ENCODE peak calls at places on chromosomes 1 and 21, in seven cellular contexts. One of them, this sample, is unnamed.

GRCh38 chr1:88892146-88892877 is 945 bp upstream of the GTF2B start:
- DNase-seq in H54: no peak
- DNase-seq in ovary: no peak
- DNase-seq in Peyer's patch: no peak
- DNase-seq in esophagus squamous epithelium: no peak
- DNase-seq in IMR-90: peak; percentile 56
- DNase-seq in stomach: no peak
- DNase-seq in this sample: no peak

GRCh38 chr1:116764466-116764896 is 10.3 kb downstream of the CD2 start:
- DNase-seq in IMR-90: no peak
- DNase-seq in ovary: no peak
- DNase-seq in Peyer's patch: no peak
- DNase-seq in stomach: no peak
- DNase-seq in esophagus squamous epithelium: no peak
- DNase-seq in H54: no peak
- DNase-seq in this sample: no peak

GRCh38 chr1:60449876-60450275 is 376.3 kb upstream of the C1orf87 start:
- DNase-seq in esophagus squamous epithelium: no peak
- DNase-seq in IMR-90: no peak
- DNase-seq in H54: no peak
- DNase-seq in Peyer's patch: no peak
- DNase-seq in ovary: no peak
- DNase-seq in stomach: no peak
- DNase-seq in this sample: no peak

GRCh38 chr1:16143566-16144324 is 12.1 kb downstream of the EPHA2 start:
- DNase-seq in ovary: no peak
- DNase-seq in Peyer's patch: no peak
- DNase-seq in H54: no peak
- DNase-seq in stomach: peak; percentile 90
- DNase-seq in IMR-90: no peak
- DNase-seq in esophagus squamous epithelium: no peak
- DNase-seq in this sample: no peak

GRCh38 chr1:75198761-75199160 is 64.6 kb downstream of the LHX8 start:
- DNase-seq in ovary: no peak
- DNase-seq in H54: no peak
- DNase-seq in Peyer's patch: no peak
- DNase-seq in IMR-90: no peak
- DNase-seq in esophagus squamous epithelium: no peak
- DNase-seq in stomach: no peak
- DNase-seq in this sample: no peak

GRCh38 chr1:115744876-115745275 is 23.6 kb downstream of the CASQ2 start:
- DNase-seq in stomach: no peak
- DNase-seq in IMR-90: no peak
- DNase-seq in Peyer's patch: no peak
- DNase-seq in esophagus squamous epithelium: no peak
- DNase-seq in ovary: no peak
- DNase-seq in H54: no peak
- DNase-seq in this sample: no peak

GRCh38 chr21:16304700-16305099 is 574.9 kb downstream of the USP25 start:
- DNase-seq in Peyer's patch: no peak
- DNase-seq in H54: no peak
- DNase-seq in IMR-90: no peak
- DNase-seq in ovary: no peak
- DNase-seq in stomach: no peak
- DNase-seq in esophagus squamous epithelium: no peak
- DNase-seq in this sample: no peak

GRCh38 chr1:198950036-198950435 is 311.2 kb downstream of the PTPRC start:
- DNase-seq in stomach: no peak
- DNase-seq in ovary: no peak
- DNase-seq in H54: no peak
- DNase-seq in esophagus squamous epithelium: no peak
- DNase-seq in IMR-90: no peak
- DNase-seq in Peyer's patch: no peak
- DNase-seq in this sample: no peak

GRCh38 chr1:33429332-33429731 is 1.6 kb downstream of the PHC2 start:
- DNase-seq in ovary: no peak
- DNase-seq in stomach: no peak
- DNase-seq in Peyer's patch: no peak
- DNase-seq in esophagus squamous epithelium: no peak
- DNase-seq in H54: no peak
- DNase-seq in IMR-90: no peak
- DNase-seq in this sample: no peak

DNA sequence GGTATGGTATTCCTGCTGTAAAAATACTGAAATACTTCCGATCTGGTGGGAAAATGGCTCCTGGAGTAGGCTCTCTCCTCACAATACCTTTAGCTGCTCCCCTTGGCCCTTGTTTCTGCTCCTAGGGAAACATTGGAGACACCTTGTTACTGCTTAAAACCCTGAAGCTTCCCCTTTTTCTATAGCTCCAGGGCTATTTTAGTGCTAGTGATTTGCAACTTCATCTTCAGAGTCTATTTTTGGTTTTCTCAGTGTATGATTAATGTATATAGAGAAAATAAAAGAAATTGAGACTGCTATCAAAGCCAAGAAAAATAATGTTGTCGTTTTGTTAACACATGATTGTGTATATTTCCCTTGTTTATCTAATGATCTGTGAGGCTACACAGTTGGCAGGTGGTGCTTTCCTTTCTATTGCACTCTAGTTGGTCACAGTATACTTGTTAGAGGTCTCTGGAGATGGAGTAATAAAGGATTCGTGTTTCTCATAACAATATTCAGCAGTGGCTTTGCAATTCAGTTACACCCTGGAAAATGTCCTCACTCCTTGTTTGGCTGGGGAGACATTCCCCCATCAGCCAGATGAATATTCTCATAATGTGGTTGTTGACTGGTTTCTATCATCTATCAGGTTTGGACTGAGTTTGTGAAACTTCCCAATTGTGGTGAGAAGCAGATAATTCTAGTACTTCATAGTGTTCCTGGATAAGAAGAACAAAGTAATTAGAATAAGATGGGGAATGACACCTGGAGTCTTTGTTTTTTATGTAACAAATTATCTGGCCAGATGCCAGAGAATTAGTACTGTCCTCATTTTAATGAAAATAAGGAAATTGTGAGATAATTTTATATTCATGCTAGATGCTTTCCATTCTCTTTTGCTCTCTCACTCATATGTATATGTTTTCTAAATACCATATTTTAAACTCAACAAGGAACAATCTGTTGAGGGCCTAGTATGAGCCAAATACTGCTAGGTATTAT is 44.8 kb upstream of the CACYBP start:
- DNase-seq in IMR-90: no peak
- DNase-seq in esophagus squamous epithelium: no peak
- DNase-seq in ovary: no peak
- DNase-seq in H54: no peak
- DNase-seq in stomach: no peak
- DNase-seq in Peyer's patch: no peak
- DNase-seq in this sample: no peak
- TF ChIP-seq POLR2A in IMR-90: no peak
- TF ChIP-seq POLR2A in esophagus squamous epithelium: no peak
- TF ChIP-seq POLR2A in ovary: no peak
- TF ChIP-seq POLR2A in H54: no peak
- TF ChIP-seq POLR2A in stomach: no peak
- TF ChIP-seq POLR2A in Peyer's patch: no peak
- TF ChIP-seq POLR2A in this sample: no peak

DNA sequence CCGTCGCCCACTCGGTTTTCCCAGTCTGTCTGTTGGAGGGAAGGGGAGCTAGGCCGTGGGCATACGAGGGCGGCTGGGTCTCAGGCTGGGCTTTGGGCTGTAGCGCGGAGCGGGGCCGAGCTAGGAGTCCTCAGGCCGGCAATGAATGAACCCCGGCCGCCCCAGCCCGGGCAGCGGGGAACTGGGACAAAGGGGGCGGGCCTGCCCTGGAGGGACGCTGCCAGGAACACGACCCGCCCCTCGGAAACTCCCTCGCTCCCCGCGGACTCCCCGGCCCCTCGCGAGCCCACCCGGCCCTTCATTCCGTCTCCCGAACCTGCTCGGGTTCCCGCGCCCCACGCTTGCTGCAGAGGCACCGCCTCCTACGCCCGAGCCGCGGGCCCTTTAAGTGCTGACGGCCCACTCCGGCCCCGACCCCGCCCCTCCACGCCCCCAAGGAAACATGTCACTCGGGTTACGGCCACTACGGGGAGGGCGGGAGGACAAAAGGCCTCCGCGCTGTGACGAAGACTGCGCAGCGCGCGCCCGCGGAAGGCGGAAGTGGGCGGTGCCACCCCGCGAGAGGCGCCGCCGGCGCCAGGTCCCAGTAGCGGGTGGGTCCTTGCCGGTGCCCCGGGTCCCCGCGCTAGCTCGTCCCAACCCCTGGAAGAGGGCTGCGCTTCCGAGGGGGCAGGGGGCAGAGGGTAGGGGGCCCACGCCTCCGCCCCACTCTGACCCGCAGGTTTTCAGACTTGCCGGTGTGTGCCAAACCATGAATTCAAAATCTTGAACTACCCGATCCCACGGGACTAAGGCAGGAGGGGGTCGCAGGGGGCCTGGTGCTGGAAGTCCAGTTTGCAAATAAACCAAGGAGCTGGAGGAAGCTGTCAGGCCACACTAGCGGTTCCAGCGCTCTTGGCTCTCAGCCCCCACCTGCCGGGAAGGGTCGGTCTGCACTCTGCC is at the start of gene GALE:
- DNase-seq in ovary: peak; percentile 99
- DNase-seq in IMR-90: peak; percentile 92
- DNase-seq in stomach: peak; percentile 98
- DNase-seq in H54: peak; percentile 83
- DNase-seq in esophagus squamous epithelium: peak; percentile 89
- DNase-seq in Peyer's patch: peak; percentile 97
- DNase-seq in this sample: peak; percentile 99
- TF ChIP-seq POLR2A in ovary: peak; percentile 70
- TF ChIP-seq POLR2A in IMR-90: peak; percentile 53
- TF ChIP-seq POLR2A in stomach: no peak
- TF ChIP-seq POLR2A in H54: peak; percentile 59
- TF ChIP-seq POLR2A in esophagus squamous epithelium: peak; percentile 53
- TF ChIP-seq POLR2A in Peyer's patch: peak; percentile 89
- TF ChIP-seq POLR2A in this sample: peak; percentile 48

DNA sequence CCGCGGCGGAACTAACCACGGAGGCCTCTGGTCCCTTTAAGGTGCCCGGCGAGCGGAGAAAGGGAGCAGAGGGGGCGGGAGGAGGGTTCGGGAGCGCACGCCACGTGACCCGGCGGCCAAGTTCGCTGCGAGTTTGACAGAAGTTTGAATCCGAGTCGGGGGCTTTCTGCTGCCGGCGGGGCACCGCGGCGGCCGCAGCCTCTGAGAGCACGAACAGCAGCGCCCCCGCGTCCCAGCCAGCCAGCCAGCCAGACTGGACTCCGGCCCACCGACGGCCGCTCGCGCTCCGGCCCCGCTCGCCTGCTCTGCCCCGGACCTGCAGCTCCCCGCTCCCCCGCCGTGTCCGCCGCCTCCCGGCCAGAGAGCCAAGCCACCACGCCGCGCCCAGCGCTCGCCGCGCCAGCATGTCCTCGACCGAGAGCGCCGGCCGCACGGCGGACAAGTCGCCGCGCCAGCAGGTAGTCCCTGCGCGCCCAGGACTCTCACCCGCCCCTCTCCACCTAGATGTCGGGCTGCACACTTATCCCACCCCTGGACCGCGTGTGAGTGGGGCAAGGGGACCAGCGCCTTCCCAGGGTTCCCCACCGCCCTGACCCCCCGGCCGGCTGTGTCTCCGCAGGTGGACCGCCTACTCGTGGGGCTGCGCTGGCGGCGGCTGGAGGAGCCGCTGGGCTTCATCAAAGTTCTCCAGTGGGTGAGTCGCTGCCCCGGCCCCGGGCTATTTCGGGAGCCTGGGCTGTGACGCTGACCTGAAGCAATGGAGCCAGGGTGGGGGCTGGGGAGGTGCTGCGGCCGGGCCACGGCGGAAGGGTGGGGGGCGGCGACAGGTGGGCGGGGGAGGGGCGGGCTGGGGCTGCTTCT is at the start of gene SYPL2:
- DNase-seq in Peyer's patch: no peak
- DNase-seq in ovary: peak; percentile 60
- DNase-seq in H54: no peak
- DNase-seq in stomach: peak; percentile 50
- DNase-seq in IMR-90: peak; percentile 12
- DNase-seq in esophagus squamous epithelium: no peak
- DNase-seq in this sample: peak; percentile 80
- TF ChIP-seq POLR2A in Peyer's patch: no peak
- TF ChIP-seq POLR2A in ovary: peak; percentile 23
- TF ChIP-seq POLR2A in H54: no peak
- TF ChIP-seq POLR2A in stomach: no peak
- TF ChIP-seq POLR2A in IMR-90: no peak
- TF ChIP-seq POLR2A in esophagus squamous epithelium: no peak
- TF ChIP-seq POLR2A in this sample: no peak

GRCh38 chr1:58780586-58781452 is 3.0 kb downstream of the JUN start:
- DNase-seq in stomach: peak; percentile 34
- DNase-seq in ovary: no peak
- DNase-seq in Peyer's patch: no peak
- DNase-seq in IMR-90: peak; percentile 16
- DNase-seq in esophagus squamous epithelium: no peak
- DNase-seq in H54: no peak
- DNase-seq in this sample: no peak

GRCh38 chr1:58779837-58780585 is 3.8 kb downstream of the JUN start:
- DNase-seq in ovary: peak; percentile 47
- DNase-seq in H54: no peak
- DNase-seq in esophagus squamous epithelium: no peak
- DNase-seq in IMR-90: peak; percentile 78
- DNase-seq in stomach: peak; percentile 72
- DNase-seq in Peyer's patch: no peak
- DNase-seq in this sample: no peak

GRCh38 chr1:58783090-58783992 is 506 bp downstream of the JUN start:
- DNase-seq in esophagus squamous epithelium: peak; percentile 71
- DNase-seq in stomach: peak; percentile 63
- DNase-seq in H54: no peak
- DNase-seq in ovary: peak; percentile 81
- DNase-seq in IMR-90: peak; percentile 52
- DNase-seq in Peyer's patch: peak; percentile 55
- DNase-seq in this sample: peak; percentile 94

GRCh38 chr1:58782308-58783089 is 1.3 kb downstream of the JUN start:
- DNase-seq in H54: no peak
- DNase-seq in esophagus squamous epithelium: peak; percentile 31
- DNase-seq in Peyer's patch: peak; percentile 69
- DNase-seq in stomach: peak; percentile 66
- DNase-seq in IMR-90: peak; percentile 22
- DNase-seq in ovary: peak; percentile 78
- DNase-seq in this sample: peak; percentile 95

DNA sequence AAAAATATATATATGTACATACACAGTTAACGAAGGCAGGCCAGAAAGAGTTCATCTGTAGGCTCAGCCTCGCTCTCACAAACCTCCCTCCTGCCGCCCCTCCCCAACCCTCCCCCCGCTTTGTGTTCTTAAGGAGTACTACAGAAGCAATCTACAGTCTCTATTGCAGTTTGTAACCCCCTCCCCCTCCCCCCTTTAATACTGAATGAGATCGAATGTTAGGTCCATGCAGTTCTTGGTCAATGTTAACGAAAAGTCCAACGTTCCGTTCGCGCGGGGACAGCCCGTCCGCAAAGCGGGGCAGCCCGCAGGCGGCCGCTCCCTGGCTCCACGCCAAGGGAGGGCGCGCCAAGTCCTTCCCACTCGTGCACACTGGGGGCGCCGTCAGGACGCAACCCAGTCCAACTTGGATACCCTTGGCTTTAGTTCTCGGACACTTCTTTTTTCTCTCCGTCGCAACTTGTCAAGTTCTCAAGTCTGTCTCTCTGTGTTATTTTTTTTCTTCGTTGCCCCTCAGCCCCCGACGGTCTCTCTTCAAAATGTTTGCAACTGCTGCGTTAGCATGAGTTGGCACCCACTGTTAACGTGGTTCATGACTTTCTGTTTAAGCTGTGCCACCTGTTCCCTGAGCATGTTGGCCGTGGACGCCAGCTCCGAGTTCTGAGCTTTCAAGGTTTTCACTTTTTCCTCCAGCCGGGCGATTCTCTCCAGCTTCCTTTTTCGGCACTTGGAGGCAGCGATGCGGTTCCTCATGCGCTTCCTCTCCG is 2.1 kb downstream of the JUN start:
- DNase-seq in Peyer's patch: peak; percentile 58
- DNase-seq in ovary: peak; percentile 91
- DNase-seq in H54: no peak
- DNase-seq in stomach: peak; percentile 66
- DNase-seq in esophagus squamous epithelium: no peak
- DNase-seq in IMR-90: peak; percentile 69
- DNase-seq in this sample: peak; percentile 89
- TF ChIP-seq POLR2A in Peyer's patch: no peak
- TF ChIP-seq POLR2A in ovary: no peak
- TF ChIP-seq POLR2A in H54: no peak
- TF ChIP-seq POLR2A in stomach: peak; percentile 82
- TF ChIP-seq POLR2A in esophagus squamous epithelium: peak; percentile 25
- TF ChIP-seq POLR2A in IMR-90: peak; percentile 37
- TF ChIP-seq POLR2A in this sample: no peak

This sample was measured in spleen.